ENCODE peak calls at places on chromosomes 1 and 21, in five cellular contexts. R is NCI-H1092, K is mesendoderm, G is NCI-H510A treated with DMSO at 0.1 percent for 48 hours, O is GM04503. S is an unnamed sample.

GRCh38 chr1:941588-942383 is 17.3 kb downstream of the NOC2L start:
- DNase-seq in R (peak; percentile 62), K (peak; percentile 97), G (peak; percentile 64), O (no peak), S (peak; percentile 95)

GRCh38 chr1:158324375-158324774 is 7.0 kb downstream of the CD1B start:
- DNase-seq in R (no peak), K (no peak), G (no peak), O (no peak), S (no peak)

GRCh38 chr21:32578107-32578691 is 7.1 kb downstream of the TCP10L start:
- DNase-seq in R (no peak), K (peak; percentile 41), G (no peak), O (no peak), S (no peak)

GRCh38 chr1:24481098-24481497 is 21.5 kb upstream of the RCAN3 start:
- DNase-seq in R (no peak), K (peak; percentile 42), G (no peak), O (no peak), S (no peak)

GRCh38 chr1:90835661-90836344 is 118.7 kb upstream of the BARHL2 start:
- DNase-seq in R (no peak), K (peak; percentile 43), G (no peak), O (no peak), S (no peak)

GRCh38 chr1:19747741-19748140 is 52.0 kb downstream of the TMCO4 start:
- DNase-seq in R (no peak), K (no peak), G (no peak), O (no peak), S (no peak)

GRCh38 chr21:20301395-20301794 is 696.8 kb upstream of the NCAM2 start:
- DNase-seq in R (no peak), K (no peak), G (no peak), O (no peak), S (no peak)

GRCh38 chr1:166974647-166975345 is 544 bp downstream of the ILDR2 start:
- DNase-seq in R (no peak), K (peak; percentile 3), G (peak; percentile 40), O (no peak), S (no peak)

GRCh38 chr1:4695241-4695640 is 40.8 kb downstream of the AJAP1 start:
- DNase-seq in R (no peak), K (no peak), G (no peak), O (no peak), S (no peak)

GRCh38 chr21:45579383-45580180 is 37.3 kb upstream of the SLC19A1 start:
- DNase-seq in R (no peak), K (no peak), G (no peak), O (no peak), S (no peak)

GRCh38 chr1:237938553-237938952 is 47.8 kb upstream of the ZP4 start:
- DNase-seq in R (no peak), K (peak; percentile 63), G (no peak), O (no peak), S (no peak)

GRCh38 chr1:24020470-24020869 is 40.3 kb upstream of the SRSF10 start:
- DNase-seq in R (no peak), K (no peak), G (no peak), O (no peak), S (no peak)

GRCh38 chr1:109772658-109773202 is 9.0 kb upstream of the EPS8L3 start:
- DNase-seq in R (no peak), K (no peak), G (no peak), O (no peak), S (no peak)

GRCh38 chr1:94106716-94107115 is 14.2 kb downstream of the ABCA4 start:
- DNase-seq in R (no peak), K (no peak), G (no peak), O (no peak), S (no peak)

GRCh38 chr1:116306102-116306501 is 66.9 kb upstream of the ATP1A1 start:
- DNase-seq in R (no peak), K (no peak), G (no peak), O (no peak), S (no peak)

GRCh38 chr1:4931486-4931885 is 277.1 kb downstream of the AJAP1 start:
- DNase-seq in R (no peak), K (peak; percentile 57), G (no peak), O (no peak), S (no peak)

GRCh38 chr1:18299441-18300338 is 181.0 kb upstream of the KLHDC7A start:
- DNase-seq in R (peak; percentile 71), K (peak; percentile 81), G (peak; percentile 92), O (no peak), S (no peak)

GRCh38 chr1:201355471-201355870 is 22.0 kb downstream of the TNNT2 start:
- DNase-seq in R (no peak), K (no peak), G (no peak), O (no peak), S (no peak)

GRCh38 chr1:105100102-105100501 is 1350.4 kb downstream of the AMY1C start:
- DNase-seq in R (peak; percentile 61), K (no peak), G (peak; percentile 39), O (no peak), S (peak; percentile 39)

GRCh38 chr1:3238705-3239278 is 169.8 kb downstream of the PRDM16 start:
- DNase-seq in R (no peak), K (no peak), G (no peak), O (no peak), S (no peak)

GRCh38 chr1:65371544-65371943 is 48.9 kb upstream of the LEPR start:
- DNase-seq in R (no peak), K (no peak), G (no peak), O (no peak), S (no peak)

GRCh38 chr1:60575326-60575874 is 501.8 kb upstream of the C1orf87 start:
- DNase-seq in R (no peak), K (no peak), G (no peak), O (no peak), S (no peak)

GRCh38 chr1:210239295-210240155 is 6.9 kb downstream of the SERTAD4 start:
- DNase-seq in R (no peak), K (peak; percentile 69), G (no peak), O (no peak), S (peak; percentile 11)

GRCh38 chr1:25647863-25648262 is 31.3 kb downstream of the MAN1C1 start:
- DNase-seq in R (no peak), K (no peak), G (no peak), O (no peak), S (no peak)

GRCh38 chr1:19450811-19451564 is 34.4 kb downstream of the CAPZB start:
- DNase-seq in R (no peak), K (no peak), G (no peak), O (peak; percentile 91), S (no peak)

GRCh38 chr1:227316456-227316855 is 1.8 kb downstream of the CDC42BPA start:
- DNase-seq in R (no peak), K (no peak), G (no peak), O (no peak), S (peak; percentile 47)

GRCh38 chr1:172144445-172145060 is 275.9 kb upstream of the C1orf105 start:
- DNase-seq in R (no peak), K (no peak), G (no peak), O (peak; percentile 97), S (no peak)

GRCh38 chr1:206505702-206506375 is 1.5 kb upstream of the RASSF5 start:
- DNase-seq in R (no peak), K (peak; percentile 41), G (no peak), O (no peak), S (no peak)

GRCh38 chr1:241079018-241079417 is 278.0 kb downstream of the RGS7 start:
- DNase-seq in R (peak; percentile 70), K (no peak), G (peak; percentile 58), O (no peak), S (peak; percentile 87)

GRCh38 chr1:246794261-246795093 is 70.3 kb downstream of the SCCPDH start:
- DNase-seq in R (no peak), K (peak; percentile 44), G (peak; percentile 19), O (no peak), S (no peak)

GRCh38 chr21:14862794-14863720 is 201.7 kb downstream of the NRIP1 start:
- DNase-seq in R (no peak), K (peak; percentile 18), G (peak; percentile 10), O (no peak), S (no peak)

GRCh38 chr1:32984090-32984828 is 19.6 kb upstream of the RNF19B start:
- DNase-seq in R (no peak), K (peak; percentile 68), G (no peak), O (no peak), S (no peak)

GRCh38 chr1:172951728-172952365 is 98.9 kb downstream of the TNFSF18 start:
- DNase-seq in R (no peak), K (no peak), G (no peak), O (peak; percentile 76), S (no peak)

GRCh38 chr1:15826810-15827507 is 19.5 kb upstream of the UQCRHL start:
- DNase-seq in R (no peak), K (no peak), G (no peak), O (no peak), S (no peak)

GRCh38 chr1:22203335-22203734 is 60.4 kb upstream of the WNT4 start:
- DNase-seq in R (no peak), K (no peak), G (no peak), O (no peak), S (no peak)

GRCh38 chr1:233759665-233760064 is 144.8 kb upstream of the SLC35F3 start:
- DNase-seq in R (no peak), K (no peak), G (no peak), O (no peak), S (no peak)

GRCh38 chr21:44908496-44908895 is 12.2 kb downstream of the ITGB2 start:
- DNase-seq in R (no peak), K (no peak), G (no peak), O (no peak), S (no peak)

S was measured in NCI-H2081.